ENCODE peak calls at places on chromosomes 7 and 10, in six cellular contexts. H, U, M, E, N and G are unnamed samples.

GRCh38 chr10:122435212-122435827 is 19.1 kb upstream of the ARMS2 start:
- DNase-seq in M (no peak), H (no peak), N (peak; percentile 65), E (peak; percentile 8), U (peak; percentile 54), G (no peak)

GRCh38 chr10:129530486-129531065 is 63.5 kb downstream of the MGMT start:
- DNase-seq in U (no peak), H (no peak), M (peak; percentile 39), N (no peak), E (no peak), G (no peak)

GRCh38 chr10:18144928-18145327 is 4.7 kb downstream of the CACNB2 start:
- DNase-seq in U (no peak), H (peak; percentile 70), E (no peak), M (no peak), N (peak; percentile 45), G (no peak)

GRCh38 chr10:14466256-14466655 is 135.5 kb upstream of the FRMD4A start:
- DNase-seq in N (no peak), H (no peak), M (no peak), E (no peak), U (no peak), G (no peak)

GRCh38 chr10:57579926-57580325 is 687.8 kb downstream of the IPMK start:
- DNase-seq in U (no peak), H (no peak), N (peak; percentile 16), E (peak; percentile 29), M (no peak), G (no peak)

GRCh38 chr7:92754756-92755581 is 81.4 kb downstream of the CDK6 start:
- DNase-seq in E (no peak), N (no peak), U (no peak), M (no peak), H (no peak), G (no peak)

GRCh38 chr7:2510909-2511768 is 8.4 kb upstream of the LFNG start:
- DNase-seq in E (no peak), H (no peak), N (no peak), U (peak; percentile 64), M (no peak), G (peak; percentile 56)

GRCh38 chr7:128912281-128912680 is 1.8 kb upstream of the KCP start:
- DNase-seq in H (no peak), U (no peak), N (no peak), M (peak; percentile 49), E (no peak), G (no peak)

GRCh38 chr7:120039138-120039537 is 233.8 kb upstream of the KCND2 start:
- DNase-seq in U (no peak), M (no peak), E (no peak), H (no peak), N (no peak), G (no peak)

GRCh38 chr7:107700570-107700969 is 39.9 kb downstream of the SLC26A4 start:
- DNase-seq in U (no peak), E (no peak), N (peak; percentile 42), H (no peak), M (no peak), G (no peak)

GRCh38 chr10:25831138-25831537 is 102.9 kb upstream of the MYO3A start:
- DNase-seq in N (no peak), E (no peak), U (no peak), H (no peak), M (no peak), G (no peak)

GRCh38 chr7:75969182-75969581 is 25.2 kb downstream of the TMEM120A start:
- DNase-seq in H (no peak), N (no peak), M (no peak), E (no peak), U (no peak), G (no peak)

GRCh38 chr7:20331231-20331880 is 656 bp downstream of the ITGB8 start:
- DNase-seq in H (peak; percentile 28), E (peak; percentile 82), M (peak; percentile 85), N (peak; percentile 53), U (no peak), G (no peak)

GRCh38 chr10:64041989-64042490 is 520.8 kb downstream of the REEP3 start:
- DNase-seq in H (no peak), E (no peak), M (no peak), U (no peak), N (no peak), G (no peak)

GRCh38 chr10:33216661-33217427 is 117.6 kb downstream of the NRP1 start:
- DNase-seq in M (no peak), N (no peak), E (no peak), U (no peak), H (no peak), G (no peak)

GRCh38 chr10:78438094-78438906 is 404.6 kb downstream of the RPS24 start:
- DNase-seq in N (no peak), H (no peak), E (no peak), U (no peak), M (no peak), G (no peak)

GRCh38 chr7:33186187-33186586 is 56.8 kb downstream of the BBS9 start:
- DNase-seq in U (no peak), M (no peak), N (peak; percentile 73), H (no peak), E (no peak), G (no peak)

GRCh38 chr7:105664816-105665525 is 83.7 kb upstream of the EFCAB10 start:
- DNase-seq in U (no peak), E (no peak), H (no peak), M (no peak), N (peak; percentile 38), G (no peak)

GRCh38 chr10:75408512-75408881 is 6.9 kb upstream of the ZNF503 start:
- DNase-seq in U (no peak), H (no peak), E (no peak), M (no peak), N (no peak), G (no peak)
- H3K27me3 ChIP-seq in U (peaks cover 28% of the 10 kb centered on the region), H (no peaks in the 10 kb centered on the region), E (no peaks in the 10 kb centered on the region), M (no peaks in the 10 kb centered on the region), N (peaks cover 64% of the 10 kb centered on the region), G (peaks cover 31% of the 10 kb centered on the region)

DNA sequence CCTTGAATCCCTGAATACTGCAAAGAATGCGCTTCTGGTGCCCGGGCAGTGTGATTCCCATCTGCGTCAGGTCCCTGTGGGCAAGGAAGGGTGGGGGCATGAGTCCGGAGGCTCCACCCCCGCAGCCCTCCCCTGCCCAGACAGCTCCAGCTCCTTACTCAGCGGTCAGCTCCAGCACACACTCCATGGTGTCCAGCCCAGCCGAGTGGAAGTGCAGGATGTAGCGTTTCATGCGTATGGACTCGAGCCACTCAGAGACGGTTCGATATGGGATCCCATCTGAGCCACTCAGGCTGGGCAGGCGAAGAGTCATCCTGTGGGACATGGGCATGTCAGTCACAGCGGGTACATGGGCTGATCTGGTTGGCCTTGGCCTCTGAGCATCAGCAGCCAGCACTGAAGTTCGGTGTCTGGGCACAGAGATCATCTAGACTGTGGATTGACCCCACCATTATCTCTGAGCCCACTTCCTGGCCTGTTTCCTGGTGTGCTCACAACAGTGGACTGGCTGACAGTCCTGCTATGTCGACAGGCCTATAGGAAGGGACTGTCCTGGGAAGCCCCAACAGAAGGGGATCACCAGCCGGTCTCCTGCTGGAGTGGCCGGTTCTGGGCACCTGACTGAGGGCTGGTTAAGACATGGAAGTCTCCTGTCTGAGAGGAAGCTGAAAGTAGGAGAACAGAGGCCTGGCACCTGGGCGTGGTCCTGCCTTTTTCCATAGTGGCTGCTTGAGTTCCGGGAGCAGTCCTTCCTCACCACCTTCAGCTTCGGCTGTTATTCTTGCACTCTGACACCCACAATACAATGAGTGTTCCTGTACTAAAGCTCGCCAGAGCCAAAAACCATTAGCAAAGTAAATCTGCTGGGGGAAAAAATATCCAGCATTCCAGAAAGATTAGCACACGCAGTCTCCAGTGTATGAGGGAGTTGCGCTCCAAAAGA is 10.6 kb downstream of the ZYX start:
- DNase-seq in U (no peak), H (no peak), M (peak; percentile 96), N (peak; percentile 91), E (no peak), G (no peak)
- H3K4me1 ChIP-seq in U (peaks cover 7% of the 10 kb centered on the region), H (peaks cover 15% of the 10 kb centered on the region), M (no peaks in the 10 kb centered on the region), N (no peaks in the 10 kb centered on the region), E (peaks cover 3% of the 10 kb centered on the region), G (peaks cover 5% of the 10 kb centered on the region)

GRCh38 chr7:142501434-142501833 is 243.6 kb upstream of the PRSS58 start:
- DNase-seq in M (no peak), N (no peak), E (no peak), U (no peak), H (no peak), G (no peak)
- H3K27me3 ChIP-seq in M (no peaks in the 10 kb centered on the region), N (no peaks in the 10 kb centered on the region), E (no peaks in the 10 kb centered on the region), U (no peaks in the 10 kb centered on the region), H (no peaks in the 10 kb centered on the region), G (no peaks in the 10 kb centered on the region)

GRCh38 chr10:35397953-35398352 is 61.6 kb downstream of the CCNY start:
- DNase-seq in M (no peak), E (no peak), U (no peak), N (no peak), H (no peak), G (no peak)

GRCh38 chr10:35398355-35398754 is 62.0 kb downstream of the CCNY start:
- DNase-seq in H (no peak), N (peak; percentile 56), M (no peak), U (no peak), E (no peak), G (no peak)

GRCh38 chr10:35394934-35395333 is 58.6 kb downstream of the CCNY start:
- DNase-seq in N (no peak), E (no peak), M (no peak), U (no peak), H (no peak), G (no peak)

GRCh38 chr10:35398888-35399287 is 62.6 kb downstream of the CCNY start:
- DNase-seq in M (no peak), H (no peak), E (no peak), N (no peak), U (no peak), G (no peak)

GRCh38 chr10:35396560-35397434 is 60.5 kb downstream of the CCNY start:
- DNase-seq in M (no peak), U (no peak), E (no peak), N (no peak), H (no peak), G (no peak)
- H3K4me1 ChIP-seq in M (no peaks in the 10 kb centered on the region), U (peaks cover 49% of the 10 kb centered on the region), E (peaks cover 13% of the 10 kb centered on the region), N (peaks cover 43% of the 10 kb centered on the region), H (peaks cover 3% of the 10 kb centered on the region), G (peaks cover 38% of the 10 kb centered on the region)

GRCh38 chr7:21572914-21573313 is 30.1 kb downstream of the DNAH11 start:
- DNase-seq in U (no peak), M (no peak), H (no peak), N (no peak), E (no peak), G (no peak)

GRCh38 chr7:21572331-21572730 is 29.5 kb downstream of the DNAH11 start:
- DNase-seq in H (no peak), N (no peak), U (no peak), M (no peak), E (no peak), G (no peak)

GRCh38 chr7:21565614-21566013 is 22.8 kb downstream of the DNAH11 start:
- DNase-seq in H (no peak), E (no peak), U (no peak), N (no peak), M (no peak), G (no peak)

GRCh38 chr7:21566094-21566493 is 23.3 kb downstream of the DNAH11 start:
- DNase-seq in M (no peak), N (no peak), U (no peak), E (no peak), H (no peak), G (no peak)

GRCh38 chr7:21568762-21569161 is 25.9 kb downstream of the DNAH11 start:
- DNase-seq in N (peak; percentile 4), H (no peak), M (no peak), E (no peak), U (no peak), G (no peak)
- H3K27me3 ChIP-seq in N (no peaks in the 10 kb centered on the region), H (no peaks in the 10 kb centered on the region), M (no peaks in the 10 kb centered on the region), E (no peaks in the 10 kb centered on the region), U (no peaks in the 10 kb centered on the region), G (no peaks in the 10 kb centered on the region)